ENCODE peak calls at places on chromosomes 3 and 15, in nine cellular contexts. R, G, L, Q, Y, O, X, V and U are unnamed samples.

GRCh38 chr15:40785814-40786213 is 16.0 kb downstream of the C15orf62 start:
- DNase-seq in R (no peak), G (no peak), L (no peak), Q (no peak), Y (no peak), O (no peak), X (no peak), V (no peak), U (no peak)

GRCh38 chr15:57541805-57542504 is 49.7 kb upstream of the MYZAP start:
- DNase-seq in R (peak), G (peak), L (peak), Q (peak), Y (peak), O (peak), X (no peak), V (peak), U (no peak)

GRCh38 chr3:131561511-131561910 is 58.7 kb upstream of the MRPL3 start:
- DNase-seq in R (no peak), G (no peak), L (no peak), Q (no peak), Y (no peak), O (peak), X (no peak), V (no peak), U (no peak)

GRCh38 chr3:11736136-11736833 is 92.6 kb upstream of the VGLL4 start:
- DNase-seq in R (no peak), G (no peak), L (no peak), Q (no peak), Y (no peak), O (peak), X (no peak), V (no peak), U (no peak)

GRCh38 chr3:53804697-53805462 is 41.3 kb downstream of the CHDH start:
- DNase-seq in R (no peak), G (no peak), L (peak), Q (no peak), Y (no peak), O (peak), X (no peak), V (peak), U (no peak)

GRCh38 chr3:133211449-133211848 is 173.3 kb downstream of the TMEM108 start:
- DNase-seq in R (no peak), G (no peak), L (no peak), Q (peak), Y (peak), O (no peak), X (peak), V (no peak), U (no peak)

GRCh38 chr3:76728411-76728810 is 311.5 kb upstream of the ROBO2 start:
- DNase-seq in R (no peak), G (no peak), L (no peak), Q (no peak), Y (no peak), O (no peak), X (no peak), V (no peak), U (no peak)

GRCh38 chr3:25910997-25911396 is 121.1 kb downstream of the OXSM start:
- DNase-seq in R (peak), G (peak), L (peak), Q (no peak), Y (no peak), O (no peak), X (no peak), V (no peak), U (no peak)

GRCh38 chr3:159929181-159929893 is 59.3 kb upstream of the IL12A start:
- DNase-seq in R (peak), G (no peak), L (peak), Q (no peak), Y (peak), O (peak), X (peak), V (no peak), U (no peak)

GRCh38 chr15:80533934-80534333 is 129.8 kb downstream of the ARNT2 start:
- DNase-seq in R (no peak), G (no peak), L (no peak), Q (no peak), Y (no peak), O (no peak), X (no peak), V (no peak), U (no peak)

GRCh38 chr3:177932750-177933660 is 603.2 kb upstream of the KCNMB2 start:
- DNase-seq in R (no peak), G (no peak), L (no peak), Q (no peak), Y (no peak), O (peak), X (peak), V (no peak), U (no peak)

GRCh38 chr3:120344349-120344748 is 4.8 kb downstream of the LRRC58 start:
- DNase-seq in R (no peak), G (no peak), L (no peak), Q (no peak), Y (no peak), O (no peak), X (no peak), V (no peak), U (no peak)

GRCh38 chr15:32096867-32097266 is 66.6 kb downstream of the CHRNA7 start:
- DNase-seq in R (peak), G (no peak), L (no peak), Q (no peak), Y (no peak), O (no peak), X (no peak), V (no peak), U (no peak)

GRCh38 chr15:59371458-59372351 is 966 bp downstream of the MYO1E start:
- DNase-seq in R (no peak), G (peak), L (no peak), Q (peak), Y (peak), O (peak), X (no peak), V (peak), U (no peak)

GRCh38 chr15:62782100-62782791 is 260.3 kb upstream of the TPM1 start:
- DNase-seq in R (peak), G (peak), L (peak), Q (peak), Y (peak), O (peak), X (peak), V (peak), U (peak)

GRCh38 chr3:135891121-135891520 is 74.4 kb upstream of the PPP2R3A start:
- DNase-seq in R (no peak), G (no peak), L (no peak), Q (no peak), Y (no peak), O (no peak), X (no peak), V (no peak), U (no peak)

GRCh38 chr3:49716169-49716568 is 3.3 kb downstream of the AMIGO3 start:
- DNase-seq in R (no peak), G (no peak), L (no peak), Q (no peak), Y (no peak), O (no peak), X (no peak), V (no peak), U (no peak)

GRCh38 chr15:58463815-58464697 is 32.3 kb downstream of the LIPC start:
- DNase-seq in R (no peak), G (no peak), L (no peak), Q (peak), Y (no peak), O (no peak), X (no peak), V (no peak), U (peak)

GRCh38 chr15:67832031-67832551 is 6.8 kb downstream of the SKOR1 start:
- DNase-seq in R (peak), G (no peak), L (peak), Q (no peak), Y (no peak), O (peak), X (no peak), V (no peak), U (no peak)

GRCh38 chr15:39976291-39977274 is 42.7 kb downstream of the EIF2AK4 start:
- DNase-seq in R (peak), G (no peak), L (no peak), Q (peak), Y (peak), O (peak), X (no peak), V (peak), U (no peak)

GRCh38 chr15:60683156-60683555 is 204.2 kb upstream of the ICE2 start:
- DNase-seq in R (no peak), G (no peak), L (no peak), Q (no peak), Y (no peak), O (no peak), X (no peak), V (no peak), U (no peak)